ENCODE peak calls at places on chromosome 11, in four cellular contexts. S is GM23338, X is OCI-LY7, A is HCT116. P is an unnamed sample.

GRCh38 chr11:74255741-74256369 is 55.6 kb downstream of the P4HA3 start:
- DNase-seq in A (peak), S (peak), X (peak), P (peak)

GRCh38 chr11:45553401-45553936 is 112.0 kb downstream of the CHST1 start:
- DNase-seq in X (no peak), A (no peak), S (no peak), P (no peak)

GRCh38 chr11:36362902-36363301 is 66.8 kb downstream of the PRR5L start:
- DNase-seq in X (no peak), S (no peak), A (no peak), P (no peak)

GRCh38 chr11:75145972-75146519 is 4.9 kb upstream of the SLCO2B1 start:
- DNase-seq in X (no peak), A (no peak), S (no peak), P (no peak)

GRCh38 chr11:79406376-79406775 is 34.5 kb downstream of the TENM4 start:
- DNase-seq in A (no peak), S (no peak), X (peak), P (no peak)

GRCh38 chr11:84465040-84465439 is 1162.1 kb downstream of the DLG2 start:
- DNase-seq in X (no peak), S (no peak), A (no peak), P (no peak)

GRCh38 chr11:100908746-100909145 is 220.9 kb downstream of the PGR start:
- DNase-seq in S (no peak), X (no peak), A (no peak), P (no peak)

GRCh38 chr11:19864141-19865120 is 151.8 kb downstream of the NAV2 start:
- DNase-seq in S (peak), A (no peak), X (no peak), P (peak)

GRCh38 chr11:95576149-95576851 is 213.3 kb downstream of the FAM76B start:
- DNase-seq in A (no peak), S (no peak), X (no peak), P (no peak)

GRCh38 chr11:62004473-62004872 is 37.0 kb upstream of the FTH1 start:
- DNase-seq in S (no peak), X (no peak), A (no peak), P (no peak)

GRCh38 chr11:111557425-111558111 is 17.0 kb downstream of the LAYN start:
- DNase-seq in S (no peak), A (no peak), X (no peak), P (peak)

GRCh38 chr11:72930011-72930410 is 115.8 kb downstream of the ATG16L2 start:
- DNase-seq in A (no peak), S (peak), X (no peak), P (no peak)

GRCh38 chr11:118156531-118157185 is 4.0 kb upstream of the SCN4B start:
- DNase-seq in X (no peak), A (no peak), S (peak), P (peak)

GRCh38 chr11:119460582-119460981 is 37.6 kb upstream of the THY1 start:
- DNase-seq in X (peak), S (no peak), A (no peak), P (no peak)
- TF ChIP-seq EZH2phosphoT487 in X (no peak), S (no peak), A (no peak), P (no peak)

GRCh38 chr11:99687320-99687719 is 666.6 kb downstream of the CNTN5 start:
- DNase-seq in A (no peak), X (no peak), S (no peak), P (no peak)
- TF ChIP-seq CTCF in A (no peak), X (no peak), S (peak), P (peak)

GRCh38 chr11:2520736-2521035 is 75.9 kb downstream of the KCNQ1 start:
- DNase-seq in S (no peak), A (no peak), X (no peak), P (no peak)

GRCh38 chr11:2519517-2519878 is 74.7 kb downstream of the KCNQ1 start:
- DNase-seq in A (no peak), S (no peak), X (no peak), P (no peak)

GRCh38 chr11:2521081-2521480 is 76.3 kb downstream of the KCNQ1 start:
- DNase-seq in S (no peak), A (no peak), X (no peak), P (no peak)

GRCh38 chr11:2518983-2519340 is 74.2 kb downstream of the KCNQ1 start:
- DNase-seq in S (no peak), A (no peak), X (no peak), P (no peak)

GRCh38 chr11:2519879-2520735 is 75.3 kb downstream of the KCNQ1 start:
- DNase-seq in X (no peak), A (no peak), S (no peak), P (no peak)
- TF ChIP-seq EZH2phosphoT487 in X (no peak), A (no peak), S (no peak), P (no peak)

DNA sequence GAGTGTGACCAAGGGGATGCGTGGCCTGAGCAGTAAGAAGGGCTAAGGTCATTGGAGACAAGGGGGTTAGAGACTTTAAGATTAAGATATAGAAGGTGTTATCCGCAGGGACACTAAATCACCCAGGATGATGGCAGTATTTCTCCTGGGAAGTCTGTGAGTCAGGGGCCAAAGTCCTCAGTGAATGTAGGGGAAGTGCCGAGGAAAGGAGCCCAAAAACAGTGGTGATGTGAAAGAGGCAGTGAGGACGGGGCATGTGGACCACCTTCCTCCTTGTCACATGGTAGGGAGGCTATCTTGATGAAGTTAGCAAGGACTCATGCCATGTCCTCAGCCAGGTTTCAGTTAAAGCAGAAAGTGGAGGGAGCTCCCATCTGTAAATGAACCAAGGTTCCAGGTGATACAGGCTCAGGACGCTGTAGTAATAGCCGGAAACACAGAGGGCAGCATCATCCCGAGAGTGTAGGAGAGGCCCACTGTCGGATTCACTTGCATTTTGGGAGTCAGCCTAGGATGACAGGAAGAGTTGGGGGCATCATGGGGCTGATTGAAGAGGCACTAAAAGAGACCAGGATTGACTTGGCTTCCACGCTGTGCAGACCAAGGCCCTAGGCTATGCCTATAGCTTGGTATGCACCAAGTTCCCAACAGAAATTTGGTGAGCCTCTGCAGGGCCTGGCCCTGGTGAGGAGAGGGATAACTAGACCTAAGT is 33.5 kb downstream of the WEE1 start:
- DNase-seq in A (peak), X (peak), S (peak), P (peak)
- TF ChIP-seq CTCF in A (peak), X (peak), S (peak), P (peak)

GRCh38 chr11:47466701-47467250 is 17.8 kb upstream of the RAPSN start:
- DNase-seq in X (no peak), A (no peak), S (peak), P (no peak)
- TF ChIP-seq EZH2phosphoT487 in X (no peak), A (no peak), S (no peak), P (no peak)

GRCh38 chr11:125978778-125979378 is 33.0 kb downstream of the VSIG10L2 start:
- DNase-seq in S (no peak), A (no peak), X (no peak), P (no peak)

GRCh38 chr11:125978171-125978570 is 32.3 kb downstream of the VSIG10L2 start:
- DNase-seq in A (no peak), S (no peak), X (no peak), P (no peak)

GRCh38 chr11:125982348-125982730 is 36.5 kb downstream of the VSIG10L2 start:
- DNase-seq in X (no peak), A (no peak), S (no peak), P (no peak)

GRCh38 chr11:125979521-125979920 is 33.7 kb downstream of the VSIG10L2 start:
- DNase-seq in X (no peak), S (no peak), A (no peak), P (no peak)

DNA sequence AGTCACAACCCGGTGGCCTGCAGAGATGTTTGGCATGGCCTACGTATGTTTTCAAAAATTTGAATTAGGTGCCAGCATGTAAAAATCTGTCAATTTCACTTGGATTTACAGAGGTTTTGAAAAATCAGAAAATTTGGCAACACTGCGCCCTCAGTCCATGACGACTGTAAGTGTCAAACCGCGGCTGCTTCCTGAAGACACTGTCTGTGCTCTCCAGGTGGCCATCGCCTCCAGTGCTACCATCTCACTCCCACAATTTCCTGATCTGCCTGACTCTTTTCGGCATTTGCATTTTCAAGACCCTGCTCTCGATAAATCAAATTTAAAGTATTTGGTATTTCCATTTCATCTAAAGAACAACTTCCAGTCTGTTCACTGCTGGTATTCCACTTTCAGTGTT is 34.6 kb downstream of the VSIG10L2 start:
- DNase-seq in X (no peak), S (no peak), A (no peak), P (no peak)
- TF ChIP-seq CTCF in X (no peak), S (no peak), A (no peak), P (no peak)

GRCh38 chr11:99739464-99740089 is 718.8 kb downstream of the CNTN5 start:
- DNase-seq in A (no peak), X (peak), S (peak), P (peak)
- TF ChIP-seq EZH2phosphoT487 in A (no peak), X (no peak), S (no peak), P (no peak)